ENCODE peak calls at places on chromosomes 6 and 20, in seven cellular contexts. I, O, E, N, J, M and V are unnamed samples.

GRCh38 chr6:125041740-125042459 is 79.7 kb downstream of the RNF217 start:
- DNase-seq in M (no peak), J (peak), O (peak), N (no peak), I (no peak), E (no peak), V (no peak)

GRCh38 chr20:45588800-45589199 is 9.7 kb upstream of the WFDC8 start:
- DNase-seq in M (no peak), E (no peak), J (no peak), N (no peak), O (no peak), I (no peak), V (no peak)

GRCh38 chr6:56767892-56768531 is 125.3 kb upstream of the DST start:
- DNase-seq in E (no peak), N (no peak), O (no peak), J (no peak), M (no peak), I (no peak), V (no peak)

GRCh38 chr6:45681860-45682488 is 304.2 kb upstream of the SUPT3H start:
- DNase-seq in N (peak), J (peak), E (no peak), O (peak), I (no peak), M (peak), V (no peak)

GRCh38 chr6:33843696-33844121 is 39.9 kb upstream of the MLN start:
- DNase-seq in O (no peak), N (no peak), J (no peak), M (no peak), I (no peak), E (no peak), V (no peak)

GRCh38 chr6:21808551-21809181 is 215.1 kb downstream of the SOX4 start:
- DNase-seq in O (peak), I (no peak), J (peak), M (no peak), E (no peak), N (no peak), V (peak)

GRCh38 chr6:77034161-77034560 is 429.1 kb downstream of the HTR1B start:
- DNase-seq in I (no peak), J (peak), E (no peak), O (peak), M (peak), N (no peak), V (no peak)

GRCh38 chr6:46486186-46486585 is 5.1 kb downstream of the RCAN2 start:
- DNase-seq in E (no peak), O (no peak), I (no peak), M (no peak), J (peak), N (no peak), V (no peak)

GRCh38 chr20:16580596-16580995 is 7.3 kb upstream of the KIF16B start:
- DNase-seq in E (no peak), O (no peak), N (no peak), J (no peak), M (no peak), I (no peak), V (no peak)

GRCh38 chr6:38151580-38152500 is 332.3 kb downstream of the ZFAND3 start:
- DNase-seq in M (no peak), O (no peak), E (no peak), J (no peak), N (no peak), I (no peak), V (no peak)

GRCh38 chr20:63284083-63284440 is 8.9 kb upstream of the COL20A1 start:
- DNase-seq in N (no peak), O (no peak), I (no peak), M (no peak), E (no peak), J (no peak), V (no peak)

GRCh38 chr6:28563420-28564095 is 37.9 kb downstream of the GPX5 start:
- DNase-seq in N (no peak), E (no peak), I (no peak), J (no peak), O (peak), M (no peak), V (no peak)

GRCh38 chr20:34437330-34437986 is 74.4 kb downstream of the ITCH start:
- DNase-seq in I (no peak), N (no peak), J (peak), O (no peak), E (no peak), M (no peak), V (no peak)

GRCh38 chr20:14712302-14712739 is 374.9 kb upstream of the FLRT3 start:
- DNase-seq in N (no peak), J (peak), O (peak), I (no peak), M (peak), E (no peak), V (no peak)

GRCh38 chr20:7449269-7449668 is 491.0 kb downstream of the HAO1 start:
- DNase-seq in I (no peak), O (peak), E (no peak), M (no peak), J (no peak), N (no peak), V (no peak)

GRCh38 chr6:163333038-163333437 is 81.5 kb upstream of the QKI start:
- DNase-seq in M (no peak), O (no peak), N (no peak), E (no peak), I (no peak), J (no peak), V (no peak)

GRCh38 chr6:36874016-36874442 is 574 bp downstream of the PPIL1 start:
- DNase-seq in N (no peak), J (peak), M (no peak), E (no peak), I (no peak), O (peak), V (peak)

GRCh38 chr20:12068146-12068545 is 150.5 kb downstream of the BTBD3 start:
- DNase-seq in O (peak), I (no peak), J (no peak), M (no peak), N (no peak), E (no peak), V (no peak)

GRCh38 chr20:63330084-63330760 is 30.9 kb downstream of the CHRNA4 start:
- DNase-seq in J (no peak), N (no peak), E (no peak), I (no peak), O (no peak), M (no peak), V (peak)

GRCh38 chr20:49794336-49795124 is 18.1 kb upstream of the SLC9A8 start:
- DNase-seq in E (no peak), N (no peak), J (no peak), I (no peak), M (no peak), O (no peak), V (no peak)

GRCh38 chr6:147508073-147508870 is at the start of gene SAMD5:
- DNase-seq in E (no peak), J (peak), N (peak), M (peak), O (peak), I (peak), V (peak)

GRCh38 chr6:38387994-38388393 is 251.7 kb downstream of the BTBD9 start:
- DNase-seq in N (no peak), I (no peak), E (no peak), J (peak), O (no peak), M (peak), V (no peak)

GRCh38 chr6:109229536-109229935 is 134.2 kb downstream of the CEP57L1 start:
- DNase-seq in E (no peak), N (no peak), M (no peak), I (no peak), O (peak), J (peak), V (no peak)

GRCh38 chr20:46939031-46939430 is 44.4 kb downstream of the EYA2 start:
- DNase-seq in N (no peak), I (no peak), E (no peak), M (no peak), O (no peak), J (peak), V (no peak)

GRCh38 chr6:155108070-155108815 is 113.1 kb downstream of the TIAM2 start:
- DNase-seq in O (no peak), E (no peak), I (no peak), N (no peak), M (no peak), J (no peak), V (no peak)

GRCh38 chr6:158086054-158086705 is 81.9 kb downstream of the SERAC1 start:
- DNase-seq in M (peak), J (peak), E (no peak), N (no peak), O (peak), I (no peak), V (no peak)

GRCh38 chr6:21664263-21665081 is 70.9 kb downstream of the SOX4 start:
- DNase-seq in E (no peak), O (no peak), M (no peak), J (peak), I (peak), N (no peak), V (peak)

GRCh38 chr6:96116674-96117073 is 100.9 kb downstream of the FUT9 start:
- DNase-seq in E (no peak), I (peak), O (no peak), N (no peak), M (no peak), J (no peak), V (no peak)

GRCh38 chr20:50587291-50587961 is 77.2 kb downstream of the PTPN1 start:
- DNase-seq in J (no peak), N (no peak), M (no peak), E (no peak), I (no peak), O (no peak), V (peak)